ENCODE peak calls at places on chromosome 2, in five cellular contexts. L is AG08396; H is stimulated activated CD8-positive, alpha-beta memory T cell treated with anti-CD3 and anti-CD28 coated beads, Interleukin-15, amount 100 ng/mL, for 1 hour; Z is AG08395; C is hypothalamus. X is an unnamed sample.

GRCh38 chr2:46983065-46983801 is 67.6 kb upstream of the MCFD2 start:
- DNase-seq in L (peak), H (no peak), Z (peak), C (no peak), X (no peak)

GRCh38 chr2:196591621-196592022 is 47.9 kb upstream of the CCDC150 start:
- DNase-seq in L (no peak), H (no peak), Z (no peak), C (peak), X (no peak)

GRCh38 chr2:174617120-174617519 is 19.5 kb upstream of the WIPF1 start:
- DNase-seq in L (no peak), H (no peak), Z (no peak), C (no peak), X (no peak)

GRCh38 chr2:65402339-65402738 is 30.1 kb downstream of the SPRED2 start:
- DNase-seq in L (no peak), H (no peak), Z (peak), C (no peak), X (peak)

GRCh38 chr2:237558918-237559645 is 7.3 kb upstream of the PRLH start:
- DNase-seq in L (peak), H (no peak), Z (peak), C (no peak), X (peak)

GRCh38 chr2:72236445-72237067 is 88.9 kb upstream of the CYP26B1 start:
- DNase-seq in L (peak), H (no peak), Z (peak), C (no peak), X (peak)

GRCh38 chr2:45892757-45893156 is 241.3 kb downstream of the PRKCE start:
- DNase-seq in L (no peak), H (no peak), Z (no peak), C (no peak), X (no peak)

GRCh38 chr2:72211359-72211758 is 63.7 kb upstream of the CYP26B1 start:
- DNase-seq in L (no peak), H (no peak), Z (no peak), C (no peak), X (no peak)

GRCh38 chr2:241564596-241565411 is 6.3 kb downstream of the BOK start:
- DNase-seq in L (no peak), H (no peak), Z (no peak), C (no peak), X (no peak)

GRCh38 chr2:80642465-80642864 is 337.9 kb upstream of the LRRTM1 start:
- DNase-seq in L (no peak), H (no peak), Z (no peak), C (no peak), X (no peak)

GRCh38 chr2:158745067-158745865 is 49.9 kb upstream of the DAPL1 start:
- DNase-seq in L (peak), H (no peak), Z (peak), C (peak), X (peak)

GRCh38 chr2:11437602-11438001 is 28.4 kb downstream of the E2F6 start:
- DNase-seq in L (no peak), H (no peak), Z (no peak), C (no peak), X (no peak)

GRCh38 chr2:9326975-9327374 is 96.4 kb downstream of the ITGB1BP1 start:
- DNase-seq in L (peak), H (no peak), Z (peak), C (no peak), X (no peak)

GRCh38 chr2:199739413-199740110 is 111.4 kb downstream of the FTCDNL1 start:
- DNase-seq in L (peak), H (peak), Z (peak), C (peak), X (peak)

GRCh38 chr2:12951657-12951973 is 234.9 kb downstream of the TRIB2 start:
- DNase-seq in L (no peak), H (no peak), Z (no peak), C (no peak), X (no peak)